ENCODE peak calls at places on chromosomes 6 and 20, in nine cellular contexts. Y is heart right ventricle, O is OCI-LY7, H is adrenal gland, D is fibroblast of lung, E is hepatocyte, K is astrocyte, R is pancreas, M is tibial artery. S is an unnamed sample. For H3K4me1, the result is how much of the 10 kb centered on the place peaks cover.

GRCh38 chr20:50333131-50333530 is 142.5 kb downstream of the CEBPB start:
- DNase-seq in M (peak), E (no peak), K (no peak), H (no peak), D (no peak), R (no peak), O (no peak), Y (no peak), S (no peak)

GRCh38 chr6:45657243-45657642 is 279.5 kb upstream of the SUPT3H start:
- DNase-seq in O (no peak), M (no peak), Y (no peak), E (no peak), D (peak), H (no peak), R (no peak), K (peak), S (no peak)

GRCh38 chr6:112939543-112939942 is 592.4 kb downstream of the RFPL4B start:
- DNase-seq in M (no peak), Y (no peak), R (no peak), D (peak), H (peak), E (no peak), K (peak), O (no peak), S (no peak)

GRCh38 chr20:39812116-39812515 is 850.0 kb downstream of the DHX35 start:
- DNase-seq in R (no peak), M (no peak), Y (no peak), K (no peak), O (no peak), D (peak), E (no peak), H (no peak), S (no peak)

GRCh38 chr6:169339731-169340314 is 86.2 kb upstream of the THBS2 start:
- DNase-seq in M (no peak), K (no peak), Y (no peak), O (no peak), E (peak), R (no peak), D (no peak), H (no peak), S (no peak)

GRCh38 chr6:63316113-63316512 is 3.7 kb downstream of the LGSN start:
- DNase-seq in O (no peak), Y (no peak), H (no peak), E (no peak), K (no peak), M (no peak), D (no peak), R (no peak), S (no peak)

GRCh38 chr6:52013035-52013434 is 74.4 kb downstream of the PKHD1 start:
- DNase-seq in Y (no peak), O (no peak), H (no peak), E (no peak), M (peak), R (no peak), D (no peak), K (no peak), S (no peak)

GRCh38 chr20:62761058-62761758 is 35.1 kb upstream of the MRGBP start:
- DNase-seq in H (no peak), O (no peak), R (no peak), D (no peak), E (no peak), M (no peak), K (no peak), Y (no peak), S (peak)

GRCh38 chr20:50188287-50188688 is 2.3 kb upstream of the CEBPB start:
- DNase-seq in D (no peak), H (no peak), R (no peak), E (no peak), K (no peak), M (no peak), O (no peak), Y (no peak), S (no peak)

GRCh38 chr20:44615876-44616603 is 33.7 kb downstream of the PKIG start:
- DNase-seq in E (no peak), R (no peak), Y (no peak), M (no peak), H (peak), K (no peak), O (peak), D (no peak), S (peak)

GRCh38 chr6:54846243-54846856 is at the start of gene FAM83B:
- DNase-seq in O (no peak), K (no peak), Y (peak), D (no peak), E (peak), R (peak), M (no peak), H (no peak), S (peak)

GRCh38 chr6:11414564-11414963 is 123.0 kb upstream of the TMEM170B start:
- DNase-seq in M (no peak), K (no peak), H (no peak), R (no peak), Y (no peak), O (no peak), D (no peak), E (peak), S (no peak)

GRCh38 chr6:39821014-39821738 is 29.0 kb downstream of the DAAM2 start:
- DNase-seq in M (no peak), E (no peak), O (no peak), D (no peak), H (no peak), K (no peak), R (no peak), Y (no peak), S (no peak)
- H3K4me1 ChIP-seq in M (half or more), E (under half), O (under half), D (under half), H (under half), K (under half), R (under half), Y (half or more), S (under half)

GRCh38 chr20:23638309-23638708 is 554 bp upstream of the CST3 start:
- DNase-seq in M (no peak), O (no peak), Y (no peak), H (no peak), E (no peak), D (no peak), K (no peak), R (no peak), S (no peak)
- H3K4me3 ChIP-seq in M (peak), O (no peak), Y (no peak), H (no peak), E (no peak), D (no peak), K (no peak), R (no peak), S (no peak)

GRCh38 chr20:34475979-34476736 is 40.1 kb upstream of the DYNLRB1 start:
- DNase-seq in M (peak), R (peak), O (peak), K (no peak), D (peak), H (peak), E (peak), Y (peak), S (peak)
- TF ChIP-seq CTCF in M (peak), R (peak), O (peak), K (peak), D (peak), H (no peak), E (peak), Y (peak), S (peak)

GRCh38 chr20:48921883-48922867 is 664 bp downstream of the ARFGEF2 start:
- DNase-seq in K (peak), D (peak), H (peak), Y (peak), R (peak), O (peak), M (no peak), E (peak), S (no peak)
- H3K4me1 ChIP-seq in K (under half), D (under half), H (half or more), Y (half or more), R (under half), O (half or more), M (under half), E (under half), S (under half)

GRCh38 chr6:125986956-125987617 is 747 bp downstream of the TRMT11 start:
- DNase-seq in O (peak), R (no peak), H (no peak), D (peak), M (no peak), K (peak), E (peak), Y (no peak), S (no peak)

GRCh38 chr6:125989631-125990030 is 3.3 kb downstream of the TRMT11 start:
- DNase-seq in R (no peak), E (no peak), K (peak), O (no peak), Y (no peak), D (no peak), H (no peak), M (no peak), S (no peak)

GRCh38 chr6:125985967-125986294 is 409 bp upstream of the TRMT11 start:
- DNase-seq in H (no peak), D (no peak), Y (no peak), O (no peak), R (no peak), M (no peak), K (no peak), E (no peak), S (no peak)

GRCh38 chr6:125986295-125986955 is at the start of gene TRMT11:
- DNase-seq in O (peak), R (peak), K (peak), M (peak), H (peak), Y (peak), E (peak), D (peak), S (peak)

DNA sequence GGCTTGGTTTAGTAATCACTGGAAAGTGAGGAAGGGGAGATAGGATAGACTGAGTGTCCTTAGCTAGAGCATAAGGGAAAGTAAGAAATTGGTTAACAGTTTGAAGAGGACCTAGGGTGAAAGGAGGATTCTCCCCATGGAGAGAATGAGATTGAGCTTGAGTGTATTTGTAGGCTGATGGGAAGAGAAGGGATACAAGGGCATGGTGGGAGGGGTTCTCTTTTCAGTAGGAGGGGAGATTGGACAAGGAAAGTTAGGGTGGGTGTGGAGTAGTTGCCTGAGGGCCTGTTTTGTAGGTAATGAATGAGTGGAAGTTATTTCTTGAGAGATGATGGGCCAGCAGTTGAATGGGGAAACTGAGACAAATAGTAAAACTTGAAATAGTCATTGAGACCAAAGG is 1.9 kb downstream of the TRMT11 start:
- DNase-seq in O (no peak), H (no peak), K (no peak), R (no peak), D (no peak), M (no peak), Y (no peak), E (no peak), S (no peak)
- H3K4me3 ChIP-seq in O (peak), H (no peak), K (no peak), R (no peak), D (no peak), M (no peak), Y (no peak), E (no peak), S (no peak)

GRCh38 chr6:125154184-125155135 is 887 bp downstream of the TPD52L1 start:
- DNase-seq in M (peak), Y (peak), D (no peak), O (peak), K (peak), R (peak), H (peak), E (peak), S (peak)
- TF ChIP-seq CTCF in M (peak), Y (no peak), D (no peak), O (peak), K (peak), R (peak), H (peak), E (peak), S (peak)

DNA sequence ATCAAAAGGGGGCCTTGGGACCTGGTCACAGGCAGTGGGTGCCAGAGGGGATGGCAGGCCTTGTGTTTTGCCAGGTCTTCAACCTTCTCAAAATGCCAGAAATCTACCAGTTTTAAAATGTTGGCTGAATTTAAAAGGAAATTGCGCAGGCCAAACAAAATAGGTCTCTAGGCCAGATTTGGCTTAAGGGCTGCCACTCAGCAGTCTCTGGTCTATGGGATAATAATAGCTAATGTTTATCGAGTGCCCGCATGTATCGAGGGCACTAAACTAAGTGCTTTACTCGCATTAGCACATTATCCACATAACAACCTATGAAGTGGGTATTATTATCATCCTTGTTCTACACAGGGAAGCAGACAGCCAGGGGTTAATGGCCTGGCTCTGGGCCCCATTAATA is 11.0 kb downstream of the E2F3 start:
- DNase-seq in O (no peak), D (no peak), Y (no peak), M (no peak), E (no peak), K (no peak), R (no peak), H (no peak), S (no peak)
- H3K4me1 ChIP-seq in O (under half), D (under half), Y (half or more), M (under half), E (under half), K (under half), R (under half), H (under half), S (under half)

GRCh38 chr6:120604510-120604909 is 729.8 kb downstream of the TBC1D32 start:
- DNase-seq in M (no peak), R (no peak), Y (no peak), D (no peak), K (peak), O (no peak), H (no peak), E (no peak), S (no peak)
- H3K4me3 ChIP-seq in M (no peak), R (no peak), Y (no peak), D (no peak), K (no peak), O (no peak), H (no peak), E (no peak), S (no peak)

GRCh38 chr6:129767776-129768490 is 58.0 kb upstream of the ARHGAP18 start:
- DNase-seq in O (no peak), D (peak), R (no peak), Y (no peak), E (no peak), K (no peak), H (no peak), M (no peak), S (no peak)
- TF ChIP-seq CTCF in O (no peak), D (no peak), R (no peak), Y (no peak), E (no peak), K (no peak), H (no peak), M (no peak), S (no peak)

S was measured in psoas muscle.